ENCODE peak calls at places on chromosomes 16 and 17, in five cellular contexts. N, L, F, E and A are unnamed samples.

GRCh38 chr16:88798772-88799455 is 4.7 kb upstream of the CDT1 start:
- DNase-seq in N (no peak), L (no peak), F (no peak), E (no peak), A (no peak)

GRCh38 chr17:539766-540165 is 174.9 kb downstream of the VPS53 start:
- DNase-seq in N (no peak), L (no peak), F (no peak), E (no peak), A (no peak)

GRCh38 chr16:87335968-87336849 is 19.0 kb upstream of the C16orf95 start:
- DNase-seq in N (no peak), L (no peak), F (no peak), E (no peak), A (no peak)

GRCh38 chr16:84891149-84891795 is 71.5 kb downstream of the CRISPLD2 start:
- DNase-seq in N (no peak), L (no peak), F (no peak), E (no peak), A (no peak)

GRCh38 chr17:39736319-39737165 is 1.2 kb upstream of the GRB7 start:
- DNase-seq in N (peak), L (no peak), F (no peak), E (no peak), A (no peak)

GRCh38 chr16:78775161-78775561 is 675.7 kb downstream of the WWOX start:
- DNase-seq in N (no peak), L (no peak), F (no peak), E (no peak), A (no peak)

GRCh38 chr17:79778504-79779087 is 648 bp downstream of the CBX2 start:
- DNase-seq in N (no peak), L (no peak), F (no peak), E (no peak), A (no peak)

GRCh38 chr17:36728030-36728991 is 126.9 kb downstream of the MRM1 start:
- DNase-seq in N (no peak), L (no peak), F (no peak), E (peak), A (no peak)

GRCh38 chr17:75694536-75694935 is 26.7 kb upstream of the ITGB4 start:
- DNase-seq in N (no peak), L (no peak), F (no peak), E (no peak), A (no peak)

GRCh38 chr16:85733155-85733838 is 17.6 kb downstream of the C16orf74 start:
- DNase-seq in N (no peak), L (no peak), F (no peak), E (no peak), A (no peak)

GRCh38 chr17:75759457-75759856 is 5.5 kb downstream of the GALK1 start:
- DNase-seq in N (no peak), L (no peak), F (no peak), E (no peak), A (no peak)

GRCh38 chr17:81365601-81366585 is 29.4 kb upstream of the BAHCC1 start:
- DNase-seq in N (peak), L (no peak), F (no peak), E (no peak), A (peak)

GRCh38 chr16:80606221-80606766 is 65.5 kb downstream of the DYNLRB2 start:
- DNase-seq in N (no peak), L (no peak), F (no peak), E (peak), A (no peak)

GRCh38 chr17:56592487-56593072 is 919 bp upstream of the NOG start:
- DNase-seq in N (peak), L (no peak), F (peak), E (peak), A (peak)

GRCh38 chr16:54931041-54931756 is 534 bp downstream of the IRX5 start:
- DNase-seq in N (peak), L (no peak), F (no peak), E (no peak), A (no peak)

GRCh38 chr16:72198021-72198420 is 26.1 kb upstream of the PMFBP1 start:
- DNase-seq in N (no peak), L (peak), F (no peak), E (no peak), A (peak)

GRCh38 chr17:57972151-57972550 is 15.9 kb downstream of the VEZF1 start:
- DNase-seq in N (no peak), L (no peak), F (no peak), E (no peak), A (no peak)

GRCh38 chr16:11101695-11102522 is 154.1 kb downstream of the SOCS1 start:
- DNase-seq in N (no peak), L (no peak), F (no peak), E (no peak), A (peak)

GRCh38 chr17:55567240-55568216 is 56.3 kb upstream of the SMIM36 start:
- DNase-seq in N (no peak), L (no peak), F (no peak), E (no peak), A (no peak)

GRCh38 chr17:31678431-31678830 is 180.6 kb downstream of the COPRS start:
- DNase-seq in N (no peak), L (no peak), F (no peak), E (no peak), A (peak)

GRCh38 chr17:17913695-17914332 is 58.4 kb downstream of the TOM1L2 start:
- DNase-seq in N (peak), L (peak), F (no peak), E (peak), A (peak)

GRCh38 chr17:37792787-37793186 is 47.9 kb upstream of the HNF1B start:
- DNase-seq in N (peak), L (no peak), F (no peak), E (no peak), A (peak)

GRCh38 chr16:85078952-85079351 is 33.3 kb downstream of the CIBAR2 start:
- DNase-seq in N (no peak), L (no peak), F (no peak), E (no peak), A (no peak)

GRCh38 chr16:58137581-58137980 is 8.4 kb upstream of the CFAP20 start:
- DNase-seq in N (no peak), L (no peak), F (no peak), E (no peak), A (no peak)

GRCh38 chr17:68731465-68731864 is 130.3 kb upstream of the FAM20A start:
- DNase-seq in N (no peak), L (no peak), F (no peak), E (no peak), A (no peak)

GRCh38 chr17:34389343-34389742 is 26.3 kb upstream of the CCL1 start:
- DNase-seq in N (no peak), L (no peak), F (no peak), E (peak), A (no peak)

GRCh38 chr17:61662771-61663170 is 71.8 kb upstream of the NACA2 start:
- DNase-seq in N (no peak), L (no peak), F (no peak), E (no peak), A (peak)

GRCh38 chr16:56190903-56191806 is at the start of gene GNAO1:
- DNase-seq in N (peak), L (no peak), F (peak), E (peak), A (peak)

GRCh38 chr16:29899516-29900101 is at the start of gene SEZ6L2:
- DNase-seq in N (peak), L (peak), F (no peak), E (peak), A (peak)

GRCh38 chr17:56715613-56716357 is 117.9 kb downstream of the C17orf67 start:
- DNase-seq in N (peak), L (peak), F (peak), E (peak), A (peak)

GRCh38 chr16:47636501-47637090 is 175.5 kb downstream of the PHKB start:
- DNase-seq in N (no peak), L (no peak), F (no peak), E (no peak), A (no peak)

GRCh38 chr17:33142703-33143299 is 150.3 kb downstream of the ASIC2 start:
- DNase-seq in N (peak), L (no peak), F (no peak), E (peak), A (peak)

GRCh38 chr16:27505297-27506236 is 44.1 kb downstream of the GTF3C1 start:
- DNase-seq in N (no peak), L (no peak), F (no peak), E (no peak), A (no peak)

GRCh38 chr16:55040366-55041086 is 109.9 kb downstream of the IRX5 start:
- DNase-seq in N (no peak), L (no peak), F (no peak), E (no peak), A (no peak)